ENCODE peak calls at places on chromosomes 6 and 20, in six cellular contexts. T is HEK293T; Q is WTC11; Z is activated CD8-positive, alpha-beta memory T cell treated with anti-CD3 and anti-CD28 coated beads for 48 hours; H is neuronal stem cell; X is activated CD4-positive, alpha-beta T cell treated with anti-CD3 and anti-CD28 coated beads, Interleukin-2, amount 50 U/mL, for 1 hour. K is an unnamed sample.
A peak's percentile ranks its signal among the peaks of the same experiment; 100 is the strongest.

GRCh38 chr20:50015993-50016770 is 33.4 kb downstream of the SNAI1 start:
- DNase-seq in T (no peak), Q (no peak), Z (no peak), H (no peak), X (no peak), K (no peak)

GRCh38 chr6:21738180-21739094 is 144.9 kb downstream of the SOX4 start:
- DNase-seq in T (no peak), Q (no peak), Z (no peak), H (no peak), X (no peak), K (no peak)

GRCh38 chr6:53495496-53495895 is 49.4 kb downstream of the GCLC start:
- DNase-seq in T (no peak), Q (no peak), Z (no peak), H (no peak), X (no peak), K (no peak)

GRCh38 chr20:24678351-24679106 is 209.1 kb downstream of the SYNDIG1 start:
- DNase-seq in T (no peak), Q (no peak), Z (no peak), H (no peak), X (no peak), K (no peak)

GRCh38 chr6:47161176-47161687 is 119.1 kb upstream of the ADGRF1 start:
- DNase-seq in T (no peak), Q (no peak), Z (no peak), H (no peak), X (no peak), K (no peak)

GRCh38 chr20:52291109-52291508 is 99.5 kb upstream of the ZFP64 start:
- DNase-seq in T (no peak), Q (no peak), Z (no peak), H (peak; percentile 8), X (no peak), K (no peak)

GRCh38 chr6:157822221-157823000 is 635 bp upstream of the SNX9 start:
- DNase-seq in T (peak; percentile 37), Q (peak; percentile 38), Z (no peak), H (no peak), X (peak; percentile 38), K (peak; percentile 32)

GRCh38 chr20:25282034-25282781 is 34.3 kb downstream of the PYGB start:
- DNase-seq in T (no peak), Q (peak; percentile 7), Z (no peak), H (no peak), X (no peak), K (no peak)